ENCODE peak calls at places on chromosomes 11 and 22, in nine cellular contexts. F is K562, Z is WERI-Rb-1, Q is PC-3, O is tibial artery, N is sigmoid colon, P is colonic mucosa, J is right lobe of liver, D is uterus. I is an unnamed sample.

GRCh38 chr11:36361901-36362391 is 65.9 kb downstream of the PRR5L start:
- DNase-seq in F (no peak), D (no peak), Z (no peak), P (no peak), N (no peak), Q (peak; percentile 40), J (peak; percentile 50), O (peak; percentile 76), I (no peak)

GRCh38 chr11:121596195-121597145 is 143.7 kb upstream of the SORL1-AS1 start:
- DNase-seq in Q (peak; percentile 60), Z (no peak), D (no peak), P (no peak), N (no peak), F (no peak), O (no peak), J (no peak), I (no peak)

GRCh38 chr22:37358917-37359316 is 68.4 kb downstream of the ELFN2 start:
- DNase-seq in J (no peak), Q (no peak), F (no peak), O (no peak), P (no peak), Z (no peak), N (no peak), D (no peak), I (no peak)

GRCh38 chr11:63567044-63567840 is 4.1 kb upstream of the PLAAT2 start:
- DNase-seq in O (no peak), F (peak; percentile 72), Z (no peak), Q (peak; percentile 97), P (peak; percentile 55), N (peak; percentile 39), J (no peak), D (peak; percentile 60), I (peak; percentile 31)

GRCh38 chr11:31240340-31240904 is 129.1 kb downstream of the DCDC1 start:
- DNase-seq in O (no peak), D (no peak), F (peak; percentile 24), P (no peak), Q (peak; percentile 63), N (no peak), J (no peak), Z (peak; percentile 48), I (no peak)

GRCh38 chr11:74639533-74639932 is 47.2 kb downstream of the POLD3 start:
- DNase-seq in P (no peak), O (no peak), Z (no peak), F (peak; percentile 26), J (no peak), D (no peak), N (no peak), Q (no peak), I (no peak)

GRCh38 chr11:87092159-87092558 is 54.4 kb downstream of the TMEM135 start:
- DNase-seq in Z (no peak), D (no peak), P (no peak), N (no peak), F (no peak), O (no peak), Q (no peak), J (no peak), I (no peak)

GRCh38 chr11:116986521-116987105 is 111.6 kb downstream of the SIK3 start:
- DNase-seq in J (no peak), D (no peak), Q (peak; percentile 97), F (no peak), O (no peak), Z (no peak), P (no peak), N (no peak), I (no peak)

GRCh38 chr22:31950226-31950625 is 5.9 kb downstream of the YWHAH start:
- DNase-seq in Q (no peak), D (no peak), P (no peak), J (no peak), O (peak; percentile 72), N (no peak), Z (no peak), F (no peak), I (no peak)

GRCh38 chr11:3707176-3707575 is 36.0 kb upstream of the CHRNA10 start:
- DNase-seq in P (no peak), Q (no peak), N (no peak), O (no peak), D (no peak), Z (no peak), F (no peak), J (no peak), I (no peak)

GRCh38 chr11:35619754-35620640 is 1.7 kb downstream of the FJX1 start:
- DNase-seq in Q (peak; percentile 32), J (peak; percentile 19), P (no peak), O (no peak), F (peak; percentile 28), Z (peak; percentile 36), N (peak; percentile 63), D (no peak), I (peak; percentile 35)

DNA sequence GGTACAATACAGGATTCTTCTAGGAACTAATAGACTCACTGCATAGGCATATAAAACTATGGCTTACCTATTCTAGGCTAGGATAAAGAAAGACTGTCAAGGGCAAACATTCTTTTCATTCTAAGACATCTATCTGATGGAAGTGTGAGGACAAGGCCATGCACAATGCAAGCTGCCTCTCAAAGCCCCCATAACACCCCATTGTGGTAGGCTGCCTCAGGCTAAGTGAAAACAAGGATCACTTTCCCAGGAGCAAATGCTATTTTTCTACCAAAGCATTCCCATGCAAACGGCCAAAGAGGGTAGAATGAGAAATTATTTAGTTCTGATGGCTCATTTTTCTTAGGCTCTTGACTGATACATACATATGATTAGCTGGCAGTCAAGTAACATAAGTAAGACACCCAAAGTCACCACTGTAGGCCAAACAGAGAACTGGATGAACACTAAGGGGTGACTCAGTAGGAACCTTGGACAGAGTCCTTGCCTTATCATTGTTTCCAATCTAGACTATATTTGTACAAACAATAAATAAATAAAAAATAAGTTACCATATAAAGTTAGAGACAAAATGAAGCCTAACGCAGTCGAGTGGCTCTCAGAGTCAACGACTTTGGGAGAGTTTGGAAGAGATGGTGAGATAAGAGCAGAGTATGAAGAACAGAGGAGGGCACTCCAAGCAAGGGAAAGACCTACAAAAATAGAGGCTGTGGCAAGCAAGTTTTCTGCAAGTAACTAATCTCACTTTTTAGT is 303.6 kb downstream of the SBF2 start:
- DNase-seq in D (no peak), P (no peak), F (no peak), J (no peak), O (no peak), Z (no peak), N (no peak), Q (peak; percentile 71), I (no peak)
- TF ChIP-seq CTCF in D (peak; percentile 25), P (no peak), F (no peak), J (peak; percentile 27), O (peak; percentile 24), Z (no peak), N (no peak), Q (peak; percentile 45), I (peak; percentile 7)

GRCh38 chr11:114083256-114084252 is 24.0 kb downstream of the ZBTB16 start:
- DNase-seq in F (no peak), Z (no peak), Q (no peak), J (no peak), O (no peak), D (no peak), N (peak; percentile 74), P (no peak), I (no peak)
- H3K36me3 ChIP-seq in F (no peaks in the 10 kb centered on the region), Z (no peaks in the 10 kb centered on the region), Q (no peaks in the 10 kb centered on the region), J (peaks cover 15% of the 10 kb centered on the region), O (peaks cover 57% of the 10 kb centered on the region), D (no peaks in the 10 kb centered on the region), N (peaks cover 10% of the 10 kb centered on the region), P (no peaks in the 10 kb centered on the region), I (no peaks in the 10 kb centered on the region)

DNA sequence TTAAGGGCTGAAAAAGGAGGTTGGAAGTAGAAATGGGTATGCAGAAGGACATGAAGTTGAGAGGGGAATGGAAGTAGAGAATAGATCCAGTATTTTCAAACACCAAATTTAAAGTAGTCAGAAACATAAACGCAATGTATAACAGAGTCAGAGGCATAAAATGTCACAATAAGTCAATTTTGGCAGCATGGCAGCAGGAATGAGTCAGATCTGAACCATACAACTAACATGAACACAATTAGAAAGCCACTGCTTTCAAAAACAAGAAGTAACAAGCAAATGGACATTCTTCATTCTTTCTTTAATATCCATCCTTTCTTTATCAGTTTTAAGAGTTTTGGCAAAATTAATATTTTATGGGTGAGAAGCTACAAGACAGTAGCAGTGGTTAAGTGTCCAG is 2.5 kb downstream of the CHORDC1 start:
- DNase-seq in Q (peak; percentile 76), F (peak; percentile 14), J (no peak), D (no peak), Z (no peak), N (no peak), P (no peak), O (no peak), I (peak; percentile 23)
- H3K4me3 ChIP-seq in Q (peak overlapping the region; percentile 95), F (peak overlapping the region; percentile 89), J (no peak overlapping the region), D (no peak overlapping the region), Z (no peak overlapping the region), N (no peak overlapping the region), P (no peak overlapping the region), O (no peak overlapping the region), I (no peak overlapping the region)

GRCh38 chr22:29702025-29702930 is 17.5 kb upstream of the CABP7 start:
- DNase-seq in D (no peak), O (no peak), Q (peak; percentile 51), J (no peak), N (no peak), F (no peak), Z (peak; percentile 94), P (peak; percentile 36), I (no peak)

GRCh38 chr22:29703595-29704195 is 16.1 kb upstream of the CABP7 start:
- DNase-seq in J (no peak), Z (no peak), F (no peak), O (no peak), P (no peak), N (peak; percentile 59), D (no peak), Q (no peak), I (no peak)

GRCh38 chr22:29702931-29703594 is 16.7 kb upstream of the CABP7 start:
- DNase-seq in J (no peak), O (no peak), F (no peak), D (no peak), Q (no peak), P (no peak), Z (no peak), N (no peak), I (no peak)

GRCh38 chr22:29700206-29700948 is 19.4 kb upstream of the CABP7 start:
- DNase-seq in Z (no peak), D (no peak), P (no peak), N (no peak), Q (no peak), F (no peak), O (no peak), J (no peak), I (no peak)

DNA sequence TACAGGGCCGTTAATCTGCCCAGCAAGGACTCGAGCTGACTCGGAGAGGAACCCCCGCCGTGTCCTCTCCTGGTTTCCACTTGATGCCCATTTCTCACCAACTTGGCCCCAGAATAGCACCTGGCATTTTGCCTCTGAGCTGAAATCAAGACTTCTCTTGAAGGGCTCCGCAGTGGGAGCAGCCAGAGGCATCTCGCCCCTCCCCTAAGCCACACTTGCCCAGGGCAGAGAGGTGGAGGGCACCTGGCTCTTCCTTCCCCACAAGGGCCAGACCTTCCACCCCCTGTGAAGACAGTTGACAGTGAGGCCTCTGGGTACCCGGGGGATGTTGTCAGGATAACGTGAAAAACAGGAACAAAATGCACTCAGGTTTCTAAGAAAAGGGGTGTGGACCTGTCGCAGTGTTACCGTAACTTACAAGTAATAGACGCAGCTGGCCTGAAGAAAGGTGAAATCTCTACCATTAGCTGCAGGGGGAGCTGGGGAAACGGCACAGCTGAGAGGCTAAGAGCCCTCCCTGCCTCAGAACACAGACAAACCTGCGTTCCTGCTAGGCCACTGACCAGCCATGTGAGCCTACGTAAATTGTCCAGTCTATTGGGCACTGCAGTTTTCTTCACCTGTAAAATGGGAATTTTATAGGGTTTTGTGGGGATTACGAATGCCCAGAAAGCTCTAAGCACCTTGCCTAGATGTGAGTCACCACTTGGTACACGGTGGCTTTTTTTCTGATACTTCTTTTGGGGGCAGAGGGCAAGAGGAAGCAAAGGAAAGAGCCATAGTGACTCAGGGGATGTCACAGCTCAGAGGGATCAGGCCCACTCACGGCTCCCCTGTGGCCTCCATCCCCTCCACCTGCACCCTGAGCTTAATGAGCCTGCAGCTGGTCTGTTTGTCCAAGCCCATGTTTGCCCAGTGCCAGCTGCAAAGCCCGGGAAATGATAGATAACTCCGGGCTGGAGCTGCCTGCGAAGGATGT is 18.6 kb upstream of the CABP7 start:
- DNase-seq in D (no peak), F (peak; percentile 60), J (no peak), Z (peak; percentile 65), N (no peak), Q (peak; percentile 94), P (peak; percentile 46), O (no peak), I (no peak)
- TF ChIP-seq CTCF in D (no peak), F (peak; percentile 55), J (peak; percentile 8), Z (peak; percentile 65), N (no peak), Q (peak; percentile 59), P (no peak), O (no peak), I (no peak)